ENCODE peak calls at places on chromosomes 5 and 9, in ten cellular contexts. V is colonic mucosa, B is GM23248, O is HTR-8/SVneo, Y is endothelial cell, L is AG10803, S is left ventricle myocardium inferior, F is stromal cell of bone marrow, H is amygdala, R is substantia nigra. T is an unnamed sample.

GRCh38 chr9:83036043-83036442 is 26.9 kb downstream of the RASEF start:
- DNase-seq in H (no peak), L (no peak), R (no peak), Y (no peak), S (no peak), B (no peak), F (no peak), O (no peak), V (no peak), T (no peak)

GRCh38 chr5:26569929-26570258 is 468.5 kb downstream of the CDH9 start:
- DNase-seq in O (no peak), S (no peak), V (no peak), H (no peak), R (no peak), B (no peak), Y (no peak), L (no peak), F (no peak), T (no peak)

GRCh38 chr9:116000748-116001329 is 152.8 kb upstream of the PAPPA start:
- DNase-seq in O (no peak), F (no peak), R (no peak), S (no peak), H (no peak), Y (peak; percentile 26), B (peak; percentile 29), L (no peak), V (peak; percentile 17), T (no peak)

GRCh38 chr9:21764736-21765245 is 37.6 kb upstream of the MTAP start:
- DNase-seq in R (no peak), H (no peak), B (peak; percentile 29), Y (no peak), L (peak; percentile 53), V (no peak), F (no peak), S (no peak), O (no peak), T (no peak)

GRCh38 chr5:139577689-139578347 is 16.7 kb downstream of the UBE2D2 start:
- DNase-seq in B (no peak), O (no peak), F (no peak), H (no peak), Y (no peak), V (no peak), R (no peak), L (no peak), S (no peak), T (no peak)

GRCh38 chr9:80586786-80587185 is 1015.0 kb downstream of the TLE4 start:
- DNase-seq in B (no peak), S (no peak), Y (no peak), L (no peak), V (no peak), O (no peak), R (no peak), F (no peak), H (no peak), T (no peak)

GRCh38 chr5:61277190-61277589 is 54.9 kb upstream of the ZSWIM6 start:
- DNase-seq in R (no peak), L (peak; percentile 56), Y (no peak), O (peak; percentile 30), S (no peak), V (no peak), H (no peak), B (peak; percentile 46), F (peak; percentile 48), T (no peak)

GRCh38 chr5:138603521-138603920 is 28.3 kb upstream of the HSPA9 start:
- DNase-seq in Y (no peak), S (no peak), O (no peak), L (no peak), R (no peak), H (no peak), B (no peak), V (no peak), F (no peak), T (no peak)

GRCh38 chr5:56323505-56323904 is 90.4 kb upstream of the ANKRD55 start:
- DNase-seq in L (peak; percentile 65), O (peak; percentile 67), H (no peak), Y (no peak), R (no peak), F (no peak), B (peak; percentile 83), V (no peak), S (no peak), T (no peak)

GRCh38 chr9:3181049-3181953 is 337.4 kb upstream of the PUM3 start:
- DNase-seq in S (no peak), L (no peak), B (peak; percentile 38), O (peak; percentile 44), F (no peak), V (peak; percentile 71), Y (peak; percentile 66), R (peak; percentile 7), H (no peak), T (peak; percentile 51)

GRCh38 chr5:171623551-171624097 is 162.0 kb upstream of the SMIM23 start:
- DNase-seq in Y (no peak), L (no peak), H (no peak), R (no peak), B (no peak), O (no peak), S (no peak), F (no peak), V (no peak), T (no peak)

GRCh38 chr5:102755691-102756371 is 726 bp downstream of the PAM start:
- DNase-seq in F (no peak), H (no peak), Y (peak; percentile 54), V (peak; percentile 73), B (peak; percentile 93), S (peak; percentile 46), R (no peak), L (peak; percentile 77), O (peak; percentile 78), T (no peak)

GRCh38 chr9:70480405-70480980 is 66.0 kb upstream of the KLF9 start:
- DNase-seq in R (peak; percentile 75), F (peak; percentile 57), O (no peak), L (peak; percentile 54), B (peak; percentile 80), S (peak; percentile 88), V (peak; percentile 70), H (peak; percentile 34), Y (no peak), T (peak; percentile 68)

GRCh38 chr9:6566409-6567139 is 79.0 kb downstream of the GLDC start:
- DNase-seq in B (peak; percentile 99), V (no peak), H (no peak), F (peak; percentile 97), Y (no peak), S (no peak), L (peak; percentile 93), R (no peak), O (peak; percentile 86), T (no peak)

GRCh38 chr5:57566914-57567313 is 84.3 kb upstream of the ACTBL2 start:
- DNase-seq in F (peak; percentile 92), H (no peak), Y (no peak), V (no peak), B (peak; percentile 93), O (no peak), L (peak; percentile 36), R (no peak), S (no peak), T (no peak)

GRCh38 chr5:95963650-95964410 is 2.2 kb upstream of the ELL2 start:
- DNase-seq in F (no peak), O (no peak), R (no peak), L (no peak), H (no peak), S (no peak), B (peak; percentile 45), V (no peak), Y (no peak), T (no peak)

GRCh38 chr5:169651526-169651925 is 14.5 kb downstream of the DOCK2 start:
- DNase-seq in L (no peak), H (no peak), S (no peak), R (no peak), V (no peak), F (no peak), O (no peak), B (no peak), Y (no peak), T (no peak)

GRCh38 chr9:95018099-95018927 is 291.8 kb downstream of the AOPEP start:
- DNase-seq in L (peak; percentile 93), F (peak; percentile 95), V (no peak), B (peak; percentile 99), S (peak; percentile 34), H (no peak), O (peak; percentile 29), R (no peak), Y (no peak), T (peak; percentile 40)

GRCh38 chr5:37037840-37038239 is 161.3 kb downstream of the NIPBL start:
- DNase-seq in R (no peak), F (no peak), H (no peak), B (no peak), S (no peak), V (no peak), L (no peak), Y (no peak), O (no peak), T (no peak)

GRCh38 chr5:140345919-140346347 is 470 bp downstream of the HBEGF start:
- DNase-seq in B (peak; percentile 83), L (peak; percentile 55), V (peak; percentile 61), O (peak; percentile 58), S (peak; percentile 73), R (peak; percentile 66), F (no peak), Y (peak; percentile 62), H (no peak), T (peak; percentile 75)

GRCh38 chr5:174606646-174607045 is 117.7 kb upstream of the MSX2 start:
- DNase-seq in B (no peak), R (no peak), L (no peak), S (no peak), O (no peak), Y (no peak), V (no peak), H (no peak), F (no peak), T (no peak)

GRCh38 chr5:761854-762685 is 22.5 kb downstream of the ZDHHC11B start:
- DNase-seq in S (no peak), F (no peak), R (peak; percentile 19), Y (no peak), H (no peak), V (peak; percentile 16), O (no peak), B (no peak), L (no peak), T (peak; percentile 42)

GRCh38 chr9:92590386-92590785 is 54.6 kb upstream of the ECM2 start:
- DNase-seq in S (peak; percentile 69), B (peak; percentile 62), O (no peak), L (peak; percentile 60), F (peak; percentile 80), Y (peak; percentile 45), V (peak; percentile 51), R (peak; percentile 45), H (no peak), T (no peak)

GRCh38 chr5:77876862-77877502 is 100.8 kb upstream of the TBCA start:
- DNase-seq in O (no peak), B (no peak), L (no peak), R (no peak), S (no peak), H (no peak), V (no peak), Y (no peak), F (peak; percentile 14), T (no peak)

GRCh38 chr5:4831325-4831724 is 308.8 kb upstream of the ADAMTS16 start:
- DNase-seq in H (no peak), F (no peak), S (no peak), Y (no peak), B (no peak), R (no peak), V (no peak), O (no peak), L (no peak), T (no peak)

GRCh38 chr9:98774746-98775145 is 21.6 kb downstream of the ANKS6 start:
- DNase-seq in Y (no peak), O (peak; percentile 31), V (peak; percentile 16), R (no peak), F (no peak), H (no peak), B (peak; percentile 52), L (peak; percentile 11), S (no peak), T (no peak)

GRCh38 chr5:61263561-61264272 is 68.3 kb upstream of the ZSWIM6 start:
- DNase-seq in O (no peak), S (no peak), F (no peak), L (no peak), Y (peak; percentile 24), B (no peak), R (no peak), H (no peak), V (no peak), T (no peak)

GRCh38 chr9:134928796-134929559 is 11.3 kb upstream of the FCN1 start:
- DNase-seq in L (no peak), O (no peak), F (no peak), B (no peak), V (no peak), S (peak; percentile 49), Y (no peak), R (peak; percentile 2), H (no peak), T (no peak)

T was measured in hypothalamus.